ENCODE peak calls at places on chromosomes 1 and 21, in eight cellular contexts. M is NCI-H1417 treated with DMSO at 0.1 percent for 48 hours; C is stimulated activated CD4-positive, alpha-beta T cell treated with anti-CD3 and anti-CD28 coated beads, Interleukin-12 subunit alpha, Interleukin-12 subunit beta, amount 100 ng/mL, for 4 hours; N is nephron progenitor cell; E is activated CD4-positive, alpha-beta T cell treated with anti-CD3 and anti-CD28 coated beads for 48 hours; J is T-helper 2 cell; T is activated naive CD8-positive, alpha-beta T cell treated with anti-CD3 and anti-CD28 coated beads, Interleukin-2, amount 50 U/mL, for 24 hours; Q is HEK293T. I is an unnamed sample.

GRCh38 chr1:8424539-8425116 is 106.7 kb downstream of the SLC45A1 start:
- DNase-seq in J (no peak), M (no peak), T (no peak), C (peak), Q (peak), E (peak), N (no peak), I (peak)

GRCh38 chr1:119673171-119673940 is 25.3 kb upstream of the ZNF697 start:
- DNase-seq in E (no peak), C (no peak), T (no peak), M (no peak), Q (no peak), J (no peak), N (no peak), I (no peak)

GRCh38 chr1:172680733-172681275 is 21.9 kb downstream of the FASLG start:
- DNase-seq in C (no peak), M (no peak), J (no peak), E (no peak), T (no peak), Q (no peak), N (no peak), I (no peak)

GRCh38 chr21:24671901-24672300 is 935.4 kb downstream of the MRPL39 start:
- DNase-seq in C (no peak), N (no peak), M (no peak), Q (no peak), J (no peak), E (no peak), T (no peak), I (no peak)

GRCh38 chr21:44574457-44575306 is 1.2 kb downstream of the KRTAP10-4 start:
- DNase-seq in M (no peak), E (no peak), J (no peak), N (no peak), T (no peak), Q (no peak), C (no peak), I (no peak)

GRCh38 chr1:228062085-228062791 is 20.3 kb upstream of the ARF1 start:
- DNase-seq in E (no peak), C (no peak), Q (no peak), T (no peak), J (no peak), M (no peak), N (no peak), I (no peak)

GRCh38 chr1:16076871-16077250 is 3.4 kb upstream of the FAM131C start:
- DNase-seq in T (no peak), E (no peak), M (no peak), N (no peak), Q (no peak), J (no peak), C (no peak), I (no peak)

GRCh38 chr1:197544553-197544952 is 230.7 kb downstream of the DENND1B start:
- DNase-seq in T (no peak), M (no peak), E (no peak), Q (no peak), J (no peak), C (no peak), N (no peak), I (no peak)

GRCh38 chr1:146020058-146020738 is 1.3 kb downstream of the HJV start:
- DNase-seq in Q (no peak), C (no peak), E (no peak), N (no peak), J (no peak), T (no peak), M (no peak), I (no peak)

GRCh38 chr1:228146761-228147693 is 2.7 kb upstream of the GJC2 start:
- DNase-seq in E (no peak), N (no peak), C (no peak), T (no peak), J (peak), Q (no peak), M (no peak), I (no peak)

GRCh38 chr21:15543473-15543872 is 186.3 kb upstream of the USP25 start:
- DNase-seq in M (no peak), C (no peak), N (no peak), E (no peak), Q (no peak), T (no peak), J (no peak), I (no peak)

GRCh38 chr21:45048968-45049367 is 25.4 kb upstream of the ADARB1 start:
- DNase-seq in T (no peak), M (no peak), J (no peak), Q (no peak), C (no peak), E (no peak), N (no peak), I (no peak)

GRCh38 chr1:45995298-45995697 is 137.1 kb downstream of the PIK3R3 start:
- DNase-seq in Q (no peak), J (no peak), E (no peak), N (no peak), T (no peak), C (no peak), M (no peak), I (no peak)